ENCODE peak calls at places on chromosomes 5 and 9, in eight cellular contexts. One of them, this sample, is unnamed.

GRCh38 chr5:56409331-56410190 is 176.4 kb upstream of the ANKRD55 start:
- DNase-seq in PC-3: peak; percentile 65
- DNase-seq in fibroblast of lung: peak; percentile 67
- DNase-seq in GM23248: peak; percentile 81
- DNase-seq in IMR-90: peak; percentile 99
- DNase-seq in AG04450: peak; percentile 89
- DNase-seq in spleen: no peak
- DNase-seq in AG09309: peak; percentile 54
- DNase-seq in this sample: peak; percentile 82

GRCh38 chr9:36263662-36264061 is 5.4 kb upstream of the GNE start:
- DNase-seq in PC-3: no peak
- DNase-seq in fibroblast of lung: no peak
- DNase-seq in GM23248: no peak
- DNase-seq in IMR-90: no peak
- DNase-seq in AG04450: no peak
- DNase-seq in spleen: no peak
- DNase-seq in AG09309: no peak
- DNase-seq in this sample: no peak

GRCh38 chr5:107519900-107520354 is 150.8 kb downstream of the EFNA5 start:
- DNase-seq in PC-3: peak; percentile 64
- DNase-seq in fibroblast of lung: peak; percentile 57
- DNase-seq in GM23248: peak; percentile 4
- DNase-seq in IMR-90: peak; percentile 12
- DNase-seq in AG04450: no peak
- DNase-seq in spleen: no peak
- DNase-seq in AG09309: no peak
- DNase-seq in this sample: peak; percentile 21

GRCh38 chr5:118247468-118247867 is 740.9 kb downstream of the DTWD2 start:
- DNase-seq in PC-3: no peak
- DNase-seq in fibroblast of lung: no peak
- DNase-seq in GM23248: no peak
- DNase-seq in IMR-90: no peak
- DNase-seq in AG04450: no peak
- DNase-seq in spleen: no peak
- DNase-seq in AG09309: no peak
- DNase-seq in this sample: no peak

GRCh38 chr5:164860896-164861295 is 1355.5 kb downstream of the MAT2B start:
- DNase-seq in PC-3: no peak
- DNase-seq in fibroblast of lung: no peak
- DNase-seq in GM23248: no peak
- DNase-seq in IMR-90: no peak
- DNase-seq in AG04450: no peak
- DNase-seq in spleen: no peak
- DNase-seq in AG09309: no peak
- DNase-seq in this sample: no peak

GRCh38 chr5:1387059-1387755 is 42.3 kb upstream of the CLPTM1L start:
- DNase-seq in PC-3: no peak
- DNase-seq in fibroblast of lung: no peak
- DNase-seq in GM23248: no peak
- DNase-seq in IMR-90: no peak
- DNase-seq in AG04450: no peak
- DNase-seq in spleen: no peak
- DNase-seq in AG09309: no peak
- DNase-seq in this sample: no peak

GRCh38 chr5:31280210-31280609 is 86.7 kb downstream of the CDH6 start:
- DNase-seq in PC-3: no peak
- DNase-seq in fibroblast of lung: no peak
- DNase-seq in GM23248: no peak
- DNase-seq in IMR-90: peak; percentile 37
- DNase-seq in AG04450: peak; percentile 3
- DNase-seq in spleen: no peak
- DNase-seq in AG09309: no peak
- DNase-seq in this sample: no peak

GRCh38 chr5:107576155-107576554 is 94.6 kb downstream of the EFNA5 start:
- DNase-seq in PC-3: no peak
- DNase-seq in fibroblast of lung: no peak
- DNase-seq in GM23248: no peak
- DNase-seq in IMR-90: no peak
- DNase-seq in AG04450: no peak
- DNase-seq in spleen: no peak
- DNase-seq in AG09309: no peak
- DNase-seq in this sample: no peak

GRCh38 chr5:6372251-6373080 is 5.9 kb downstream of the MED10 start:
- DNase-seq in PC-3: no peak
- DNase-seq in fibroblast of lung: no peak
- DNase-seq in GM23248: no peak
- DNase-seq in IMR-90: no peak
- DNase-seq in AG04450: no peak
- DNase-seq in spleen: no peak
- DNase-seq in AG09309: no peak
- DNase-seq in this sample: no peak

GRCh38 chr5:170429014-170429413 is 39.8 kb upstream of the KCNMB1 start:
- DNase-seq in PC-3: peak; percentile 12
- DNase-seq in fibroblast of lung: peak; percentile 5
- DNase-seq in GM23248: peak; percentile 35
- DNase-seq in IMR-90: no peak
- DNase-seq in AG04450: no peak
- DNase-seq in spleen: no peak
- DNase-seq in AG09309: no peak
- DNase-seq in this sample: peak; percentile 29

GRCh38 chr5:35166043-35166442 is 64.2 kb downstream of the PRLR start:
- DNase-seq in PC-3: peak; percentile 10
- DNase-seq in fibroblast of lung: no peak
- DNase-seq in GM23248: no peak
- DNase-seq in IMR-90: no peak
- DNase-seq in AG04450: no peak
- DNase-seq in spleen: no peak
- DNase-seq in AG09309: no peak
- DNase-seq in this sample: no peak

GRCh38 chr5:134845335-134845851 is 375 bp upstream of the C5orf24 start:
- DNase-seq in PC-3: no peak
- DNase-seq in fibroblast of lung: no peak
- DNase-seq in GM23248: peak; percentile 50
- DNase-seq in IMR-90: peak; percentile 59
- DNase-seq in AG04450: no peak
- DNase-seq in spleen: no peak
- DNase-seq in AG09309: no peak
- DNase-seq in this sample: peak; percentile 60

GRCh38 chr5:181190711-181191525 is 14.1 kb downstream of the TRIM7 start:
- DNase-seq in PC-3: peak; percentile 37
- DNase-seq in fibroblast of lung: peak; percentile 43
- DNase-seq in GM23248: peak; percentile 72
- DNase-seq in IMR-90: no peak
- DNase-seq in AG04450: no peak
- DNase-seq in spleen: peak; percentile 91
- DNase-seq in AG09309: no peak
- DNase-seq in this sample: no peak

GRCh38 chr9:71819115-71819739 is 50.9 kb upstream of the CEMIP2 start:
- DNase-seq in PC-3: peak; percentile 51
- DNase-seq in fibroblast of lung: peak; percentile 50
- DNase-seq in GM23248: peak; percentile 53
- DNase-seq in IMR-90: peak; percentile 39
- DNase-seq in AG04450: no peak
- DNase-seq in spleen: no peak
- DNase-seq in AG09309: no peak
- DNase-seq in this sample: peak; percentile 46

DNA sequence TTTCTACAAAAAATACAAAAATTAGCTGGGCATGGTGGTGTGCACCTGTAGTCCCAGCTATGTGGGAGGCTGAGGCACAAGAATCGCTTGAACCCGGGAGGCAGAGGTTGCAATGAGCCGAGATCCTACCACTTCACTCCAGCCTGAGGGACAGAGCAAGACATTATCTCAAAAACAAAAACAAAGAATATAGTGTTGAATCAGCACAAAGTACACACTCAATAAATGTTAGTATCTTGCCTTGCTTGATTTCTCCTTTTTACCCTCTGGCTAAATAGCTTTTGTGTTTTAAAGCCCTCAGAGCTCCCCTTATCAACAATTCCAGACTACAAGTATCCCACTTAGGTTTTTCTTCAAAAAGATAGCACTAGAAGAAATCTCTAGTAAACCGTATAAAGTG is 37.5 kb upstream of the CCNG1 start:
- DNase-seq in PC-3: no peak
- DNase-seq in fibroblast of lung: no peak
- DNase-seq in GM23248: no peak
- DNase-seq in IMR-90: no peak
- DNase-seq in AG04450: no peak
- DNase-seq in spleen: no peak
- DNase-seq in AG09309: no peak
- DNase-seq in this sample: no peak
- H3K4me3 ChIP-seq in PC-3: no peak overlapping the region
- H3K4me3 ChIP-seq in fibroblast of lung: no peak overlapping the region
- H3K4me3 ChIP-seq in GM23248: no peak overlapping the region
- H3K4me3 ChIP-seq in IMR-90: no peak overlapping the region
- H3K4me3 ChIP-seq in AG04450: no peak overlapping the region
- H3K4me3 ChIP-seq in spleen: no peak overlapping the region
- H3K4me3 ChIP-seq in AG09309: no peak overlapping the region
- H3K4me3 ChIP-seq in this sample: no peak overlapping the region

DNA sequence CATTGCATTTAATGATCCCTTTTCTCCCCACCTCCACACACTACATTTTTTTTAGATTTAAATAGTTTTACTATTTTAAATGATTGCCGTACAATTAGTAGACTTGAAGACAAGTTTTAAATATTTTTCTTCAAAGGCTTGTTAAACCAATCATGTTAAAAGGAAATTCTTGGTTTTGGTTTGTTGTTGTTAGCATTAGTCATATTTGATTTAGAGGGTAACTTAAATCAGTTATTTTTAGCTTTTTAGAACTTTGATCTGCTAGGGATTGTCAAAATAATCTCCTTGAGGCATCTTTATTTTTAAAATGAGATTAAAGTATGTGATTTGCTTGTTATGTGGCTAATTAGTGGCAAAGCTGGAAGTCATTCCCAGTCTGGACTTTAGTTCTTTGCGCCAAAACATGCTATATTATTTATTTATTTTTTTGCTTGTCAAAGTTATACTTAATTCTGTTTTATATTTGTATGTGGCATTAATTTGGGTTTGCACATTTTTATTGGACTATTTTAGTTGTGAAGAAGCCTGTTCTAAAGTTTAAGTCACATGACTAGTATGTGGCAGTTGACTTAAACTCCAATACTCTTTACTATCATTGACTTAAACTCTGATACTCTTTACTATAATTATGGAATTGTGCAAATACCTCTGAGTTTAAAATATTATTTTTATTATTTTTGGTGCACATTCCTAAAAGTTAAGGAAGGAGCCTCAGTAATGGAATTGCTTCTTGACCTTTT is 14.7 kb downstream of the ITGA1 start:
- DNase-seq in PC-3: no peak
- DNase-seq in fibroblast of lung: peak; percentile 29
- DNase-seq in GM23248: no peak
- DNase-seq in IMR-90: peak; percentile 50
- DNase-seq in AG04450: no peak
- DNase-seq in spleen: no peak
- DNase-seq in AG09309: no peak
- DNase-seq in this sample: peak; percentile 32
- H3K4me3 ChIP-seq in PC-3: peak overlapping the region; percentile 77
- H3K4me3 ChIP-seq in fibroblast of lung: peak overlapping the region; percentile 72
- H3K4me3 ChIP-seq in GM23248: peak overlapping the region; percentile 87
- H3K4me3 ChIP-seq in IMR-90: peak overlapping the region; percentile 56
- H3K4me3 ChIP-seq in AG04450: peak overlapping the region; percentile 82
- H3K4me3 ChIP-seq in spleen: peak overlapping the region; percentile 72
- H3K4me3 ChIP-seq in AG09309: peak overlapping the region; percentile 69
- H3K4me3 ChIP-seq in this sample: peak overlapping the region; percentile 82

GRCh38 chr5:122310886-122311285 is 1.2 kb upstream of the SNCAIP start:
- DNase-seq in PC-3: no peak
- DNase-seq in fibroblast of lung: no peak
- DNase-seq in GM23248: peak; percentile 69
- DNase-seq in IMR-90: no peak
- DNase-seq in AG04450: no peak
- DNase-seq in spleen: no peak
- DNase-seq in AG09309: no peak
- DNase-seq in this sample: no peak
- H3K4me3 ChIP-seq in PC-3: no peak overlapping the region
- H3K4me3 ChIP-seq in fibroblast of lung: no peak overlapping the region
- H3K4me3 ChIP-seq in GM23248: peak overlapping the region; percentile 71
- H3K4me3 ChIP-seq in IMR-90: no peak overlapping the region
- H3K4me3 ChIP-seq in AG04450: no peak overlapping the region
- H3K4me3 ChIP-seq in spleen: no peak overlapping the region
- H3K4me3 ChIP-seq in AG09309: peak overlapping the region; percentile 55
- H3K4me3 ChIP-seq in this sample: no peak overlapping the region

DNA sequence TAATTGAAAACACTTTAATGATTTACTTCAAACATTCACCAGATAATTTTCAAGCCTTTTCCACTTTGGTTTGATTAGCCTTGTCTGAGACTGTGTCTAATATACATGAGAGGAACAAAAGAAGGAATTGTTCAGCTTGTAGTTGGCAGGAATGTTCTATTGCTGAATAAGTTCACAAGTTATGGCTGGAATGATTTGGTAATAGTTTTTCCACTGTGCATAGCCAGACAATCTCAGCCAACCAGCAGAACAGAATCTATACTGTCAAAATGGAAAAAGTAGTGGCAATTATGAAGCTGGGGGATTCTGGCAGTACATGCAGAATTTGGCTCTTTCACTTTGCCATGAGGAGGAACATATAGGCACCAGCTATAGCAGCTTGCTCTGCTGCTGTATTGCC is 150.4 kb downstream of the PRR16 start:
- DNase-seq in PC-3: no peak
- DNase-seq in fibroblast of lung: peak; percentile 68
- DNase-seq in GM23248: peak; percentile 85
- DNase-seq in IMR-90: peak; percentile 70
- DNase-seq in AG04450: no peak
- DNase-seq in spleen: no peak
- DNase-seq in AG09309: no peak
- DNase-seq in this sample: peak; percentile 59
- H3K4me3 ChIP-seq in PC-3: no peak overlapping the region
- H3K4me3 ChIP-seq in fibroblast of lung: no peak overlapping the region
- H3K4me3 ChIP-seq in GM23248: peak overlapping the region; percentile 40
- H3K4me3 ChIP-seq in IMR-90: no peak overlapping the region
- H3K4me3 ChIP-seq in AG04450: no peak overlapping the region
- H3K4me3 ChIP-seq in spleen: no peak overlapping the region
- H3K4me3 ChIP-seq in AG09309: no peak overlapping the region
- H3K4me3 ChIP-seq in this sample: no peak overlapping the region

This sample was measured in fibroblast of mammary gland.